ENCODE peak calls at places on chromosomes 3 and 15, in four cellular contexts. One of them, this sample, is unnamed.

GRCh38 chr3:11323827-11324226 is 51.6 kb downstream of the ATG7 start:
- DNase-seq in NCI-H748 treated with DMSO at 0.1 percent for 48 hours: no peak
- DNase-seq in activated CD8-positive, alpha-beta memory T cell treated with anti-CD3 and anti-CD28 coated beads, Interleukin-2, amount 50 U/mL, for 4 hours: no peak
- DNase-seq in glutamatergic neuron: no peak
- DNase-seq in this sample: no peak

GRCh38 chr15:98787936-98788757 is 139.8 kb downstream of the IGF1R start:
- DNase-seq in activated CD8-positive, alpha-beta memory T cell treated with anti-CD3 and anti-CD28 coated beads, Interleukin-2, amount 50 U/mL, for 4 hours: no peak
- DNase-seq in NCI-H748 treated with DMSO at 0.1 percent for 48 hours: no peak
- DNase-seq in glutamatergic neuron: peak; percentile 40
- DNase-seq in this sample: no peak

GRCh38 chr15:35618260-35619188 is 72.6 kb upstream of the DPH6 start:
- DNase-seq in NCI-H748 treated with DMSO at 0.1 percent for 48 hours: no peak
- DNase-seq in activated CD8-positive, alpha-beta memory T cell treated with anti-CD3 and anti-CD28 coated beads, Interleukin-2, amount 50 U/mL, for 4 hours: no peak
- DNase-seq in glutamatergic neuron: no peak
- DNase-seq in this sample: no peak

GRCh38 chr15:77633913-77634265 is 1.2 kb upstream of the LINGO1 start:
- DNase-seq in NCI-H748 treated with DMSO at 0.1 percent for 48 hours: peak; percentile 15
- DNase-seq in activated CD8-positive, alpha-beta memory T cell treated with anti-CD3 and anti-CD28 coated beads, Interleukin-2, amount 50 U/mL, for 4 hours: no peak
- DNase-seq in glutamatergic neuron: peak; percentile 60
- DNase-seq in this sample: no peak

GRCh38 chr3:111473550-111473949 is 68.4 kb upstream of the CD96 start:
- DNase-seq in NCI-H748 treated with DMSO at 0.1 percent for 48 hours: no peak
- DNase-seq in glutamatergic neuron: peak; percentile 70
- DNase-seq in activated CD8-positive, alpha-beta memory T cell treated with anti-CD3 and anti-CD28 coated beads, Interleukin-2, amount 50 U/mL, for 4 hours: no peak
- DNase-seq in this sample: no peak

GRCh38 chr3:37899101-37899707 is 37.5 kb downstream of the CTDSPL start:
- DNase-seq in activated CD8-positive, alpha-beta memory T cell treated with anti-CD3 and anti-CD28 coated beads, Interleukin-2, amount 50 U/mL, for 4 hours: no peak
- DNase-seq in NCI-H748 treated with DMSO at 0.1 percent for 48 hours: no peak
- DNase-seq in glutamatergic neuron: no peak
- DNase-seq in this sample: no peak

GRCh38 chr3:106067711-106068110 is 198.9 kb upstream of the CBLB start:
- DNase-seq in glutamatergic neuron: no peak
- DNase-seq in NCI-H748 treated with DMSO at 0.1 percent for 48 hours: no peak
- DNase-seq in activated CD8-positive, alpha-beta memory T cell treated with anti-CD3 and anti-CD28 coated beads, Interleukin-2, amount 50 U/mL, for 4 hours: no peak
- DNase-seq in this sample: no peak

GRCh38 chr3:71395470-71395869 is 188.1 kb downstream of the FOXP1 start:
- DNase-seq in glutamatergic neuron: no peak
- DNase-seq in NCI-H748 treated with DMSO at 0.1 percent for 48 hours: no peak
- DNase-seq in activated CD8-positive, alpha-beta memory T cell treated with anti-CD3 and anti-CD28 coated beads, Interleukin-2, amount 50 U/mL, for 4 hours: no peak
- DNase-seq in this sample: no peak

GRCh38 chr3:186298876-186299275 is 63.2 kb downstream of the DGKG start:
- DNase-seq in activated CD8-positive, alpha-beta memory T cell treated with anti-CD3 and anti-CD28 coated beads, Interleukin-2, amount 50 U/mL, for 4 hours: no peak
- DNase-seq in glutamatergic neuron: no peak
- DNase-seq in NCI-H748 treated with DMSO at 0.1 percent for 48 hours: no peak
- DNase-seq in this sample: no peak

GRCh38 chr3:38507120-38507519 is 11.0 kb downstream of the EXOG start:
- DNase-seq in glutamatergic neuron: no peak
- DNase-seq in activated CD8-positive, alpha-beta memory T cell treated with anti-CD3 and anti-CD28 coated beads, Interleukin-2, amount 50 U/mL, for 4 hours: no peak
- DNase-seq in NCI-H748 treated with DMSO at 0.1 percent for 48 hours: no peak
- DNase-seq in this sample: no peak

GRCh38 chr3:87062685-87063084 is 71.7 kb upstream of the VGLL3 start:
- DNase-seq in NCI-H748 treated with DMSO at 0.1 percent for 48 hours: no peak
- DNase-seq in glutamatergic neuron: no peak
- DNase-seq in activated CD8-positive, alpha-beta memory T cell treated with anti-CD3 and anti-CD28 coated beads, Interleukin-2, amount 50 U/mL, for 4 hours: no peak
- DNase-seq in this sample: no peak

GRCh38 chr3:161108840-161109239 is 3.7 kb upstream of the B3GALNT1 start:
- DNase-seq in glutamatergic neuron: no peak
- DNase-seq in NCI-H748 treated with DMSO at 0.1 percent for 48 hours: no peak
- DNase-seq in activated CD8-positive, alpha-beta memory T cell treated with anti-CD3 and anti-CD28 coated beads, Interleukin-2, amount 50 U/mL, for 4 hours: no peak
- DNase-seq in this sample: no peak

GRCh38 chr3:185423178-185423577 is 60.2 kb downstream of the MAP3K13 start:
- DNase-seq in glutamatergic neuron: no peak
- DNase-seq in NCI-H748 treated with DMSO at 0.1 percent for 48 hours: no peak
- DNase-seq in activated CD8-positive, alpha-beta memory T cell treated with anti-CD3 and anti-CD28 coated beads, Interleukin-2, amount 50 U/mL, for 4 hours: no peak
- DNase-seq in this sample: no peak

GRCh38 chr3:114809668-114810413 is 337.2 kb downstream of the ZBTB20 start:
- DNase-seq in activated CD8-positive, alpha-beta memory T cell treated with anti-CD3 and anti-CD28 coated beads, Interleukin-2, amount 50 U/mL, for 4 hours: no peak
- DNase-seq in NCI-H748 treated with DMSO at 0.1 percent for 48 hours: no peak
- DNase-seq in glutamatergic neuron: no peak
- DNase-seq in this sample: no peak

GRCh38 chr3:45832691-45833090 is 9.2 kb downstream of the LZTFL1 start:
- DNase-seq in activated CD8-positive, alpha-beta memory T cell treated with anti-CD3 and anti-CD28 coated beads, Interleukin-2, amount 50 U/mL, for 4 hours: no peak
- DNase-seq in NCI-H748 treated with DMSO at 0.1 percent for 48 hours: no peak
- DNase-seq in glutamatergic neuron: no peak
- DNase-seq in this sample: no peak

GRCh38 chr3:64188810-64189560 is 36.3 kb downstream of the PRICKLE2 start:
- DNase-seq in glutamatergic neuron: no peak
- DNase-seq in activated CD8-positive, alpha-beta memory T cell treated with anti-CD3 and anti-CD28 coated beads, Interleukin-2, amount 50 U/mL, for 4 hours: no peak
- DNase-seq in NCI-H748 treated with DMSO at 0.1 percent for 48 hours: no peak
- DNase-seq in this sample: no peak

GRCh38 chr3:43996379-43997301 is 245.0 kb upstream of the TOPAZ1 start:
- DNase-seq in activated CD8-positive, alpha-beta memory T cell treated with anti-CD3 and anti-CD28 coated beads, Interleukin-2, amount 50 U/mL, for 4 hours: no peak
- DNase-seq in glutamatergic neuron: peak; percentile 69
- DNase-seq in NCI-H748 treated with DMSO at 0.1 percent for 48 hours: peak; percentile 35
- DNase-seq in this sample: no peak

GRCh38 chr3:58421004-58421403 is 12.6 kb downstream of the PDHB start:
- DNase-seq in activated CD8-positive, alpha-beta memory T cell treated with anti-CD3 and anti-CD28 coated beads, Interleukin-2, amount 50 U/mL, for 4 hours: no peak
- DNase-seq in NCI-H748 treated with DMSO at 0.1 percent for 48 hours: no peak
- DNase-seq in glutamatergic neuron: no peak
- DNase-seq in this sample: no peak

GRCh38 chr3:143973352-143974021 is 1.9 kb downstream of the DIPK2A start:
- DNase-seq in NCI-H748 treated with DMSO at 0.1 percent for 48 hours: no peak
- DNase-seq in activated CD8-positive, alpha-beta memory T cell treated with anti-CD3 and anti-CD28 coated beads, Interleukin-2, amount 50 U/mL, for 4 hours: no peak
- DNase-seq in glutamatergic neuron: no peak
- DNase-seq in this sample: no peak

GRCh38 chr3:136698361-136698760 is 53.8 kb downstream of the STAG1 start:
- DNase-seq in glutamatergic neuron: no peak
- DNase-seq in activated CD8-positive, alpha-beta memory T cell treated with anti-CD3 and anti-CD28 coated beads, Interleukin-2, amount 50 U/mL, for 4 hours: no peak
- DNase-seq in NCI-H748 treated with DMSO at 0.1 percent for 48 hours: no peak
- DNase-seq in this sample: no peak

GRCh38 chr3:97432914-97433313 is 331.6 kb upstream of the ARL6 start:
- DNase-seq in glutamatergic neuron: no peak
- DNase-seq in activated CD8-positive, alpha-beta memory T cell treated with anti-CD3 and anti-CD28 coated beads, Interleukin-2, amount 50 U/mL, for 4 hours: no peak
- DNase-seq in NCI-H748 treated with DMSO at 0.1 percent for 48 hours: peak; percentile 67
- DNase-seq in this sample: no peak

GRCh38 chr3:167750273-167750971 is 14.9 kb downstream of the SERPINI1 start:
- DNase-seq in NCI-H748 treated with DMSO at 0.1 percent for 48 hours: no peak
- DNase-seq in activated CD8-positive, alpha-beta memory T cell treated with anti-CD3 and anti-CD28 coated beads, Interleukin-2, amount 50 U/mL, for 4 hours: no peak
- DNase-seq in glutamatergic neuron: no peak
- DNase-seq in this sample: no peak

GRCh38 chr3:64354221-64354620 is 129.0 kb upstream of the PRICKLE2 start:
- DNase-seq in glutamatergic neuron: no peak
- DNase-seq in NCI-H748 treated with DMSO at 0.1 percent for 48 hours: no peak
- DNase-seq in activated CD8-positive, alpha-beta memory T cell treated with anti-CD3 and anti-CD28 coated beads, Interleukin-2, amount 50 U/mL, for 4 hours: no peak
- DNase-seq in this sample: no peak

GRCh38 chr3:147404800-147405551 is 1.4 kb downstream of the ZIC4 start:
- DNase-seq in NCI-H748 treated with DMSO at 0.1 percent for 48 hours: no peak
- DNase-seq in activated CD8-positive, alpha-beta memory T cell treated with anti-CD3 and anti-CD28 coated beads, Interleukin-2, amount 50 U/mL, for 4 hours: no peak
- DNase-seq in glutamatergic neuron: no peak
- DNase-seq in this sample: no peak

GRCh38 chr3:167941234-167941995 is 154.3 kb downstream of the GOLIM4 start:
- DNase-seq in activated CD8-positive, alpha-beta memory T cell treated with anti-CD3 and anti-CD28 coated beads, Interleukin-2, amount 50 U/mL, for 4 hours: no peak
- DNase-seq in glutamatergic neuron: no peak
- DNase-seq in NCI-H748 treated with DMSO at 0.1 percent for 48 hours: no peak
- DNase-seq in this sample: no peak

GRCh38 chr15:87118424-87118823 is 1038.8 kb downstream of the AGBL1 start:
- DNase-seq in glutamatergic neuron: peak; percentile 34
- DNase-seq in NCI-H748 treated with DMSO at 0.1 percent for 48 hours: no peak
- DNase-seq in activated CD8-positive, alpha-beta memory T cell treated with anti-CD3 and anti-CD28 coated beads, Interleukin-2, amount 50 U/mL, for 4 hours: no peak
- DNase-seq in this sample: peak; percentile 7

GRCh38 chr3:58150130-58150663 is 60.6 kb downstream of the DNASE1L3 start:
- DNase-seq in activated CD8-positive, alpha-beta memory T cell treated with anti-CD3 and anti-CD28 coated beads, Interleukin-2, amount 50 U/mL, for 4 hours: no peak
- DNase-seq in glutamatergic neuron: no peak
- DNase-seq in NCI-H748 treated with DMSO at 0.1 percent for 48 hours: no peak
- DNase-seq in this sample: no peak

GRCh38 chr15:20652914-20653313 is 111.3 kb upstream of the GOLGA6L6 start:
- DNase-seq in activated CD8-positive, alpha-beta memory T cell treated with anti-CD3 and anti-CD28 coated beads, Interleukin-2, amount 50 U/mL, for 4 hours: no peak
- DNase-seq in NCI-H748 treated with DMSO at 0.1 percent for 48 hours: no peak
- DNase-seq in glutamatergic neuron: no peak
- DNase-seq in this sample: no peak

GRCh38 chr3:59894425-59895146 is 844.8 kb upstream of the CFAP20DC start:
- DNase-seq in NCI-H748 treated with DMSO at 0.1 percent for 48 hours: no peak
- DNase-seq in glutamatergic neuron: no peak
- DNase-seq in activated CD8-positive, alpha-beta memory T cell treated with anti-CD3 and anti-CD28 coated beads, Interleukin-2, amount 50 U/mL, for 4 hours: no peak
- DNase-seq in this sample: no peak

GRCh38 chr3:141646760-141647561 is 91.1 kb upstream of the RNF7 start:
- DNase-seq in activated CD8-positive, alpha-beta memory T cell treated with anti-CD3 and anti-CD28 coated beads, Interleukin-2, amount 50 U/mL, for 4 hours: no peak
- DNase-seq in glutamatergic neuron: no peak
- DNase-seq in NCI-H748 treated with DMSO at 0.1 percent for 48 hours: no peak
- DNase-seq in this sample: no peak

GRCh38 chr15:78329625-78330024 is 10.5 kb upstream of the CRABP1 start:
- DNase-seq in NCI-H748 treated with DMSO at 0.1 percent for 48 hours: no peak
- DNase-seq in glutamatergic neuron: no peak
- DNase-seq in activated CD8-positive, alpha-beta memory T cell treated with anti-CD3 and anti-CD28 coated beads, Interleukin-2, amount 50 U/mL, for 4 hours: no peak
- DNase-seq in this sample: no peak

GRCh38 chr3:43031490-43032216 is 52.5 kb downstream of the GASK1A start:
- DNase-seq in glutamatergic neuron: no peak
- DNase-seq in NCI-H748 treated with DMSO at 0.1 percent for 48 hours: no peak
- DNase-seq in activated CD8-positive, alpha-beta memory T cell treated with anti-CD3 and anti-CD28 coated beads, Interleukin-2, amount 50 U/mL, for 4 hours: no peak
- DNase-seq in this sample: no peak

GRCh38 chr3:53525765-53526761 is 31.7 kb downstream of the CACNA1D start:
- DNase-seq in glutamatergic neuron: no peak
- DNase-seq in activated CD8-positive, alpha-beta memory T cell treated with anti-CD3 and anti-CD28 coated beads, Interleukin-2, amount 50 U/mL, for 4 hours: no peak
- DNase-seq in NCI-H748 treated with DMSO at 0.1 percent for 48 hours: no peak
- DNase-seq in this sample: no peak

GRCh38 chr3:53811143-53811915 is 34.9 kb downstream of the CHDH start:
- DNase-seq in activated CD8-positive, alpha-beta memory T cell treated with anti-CD3 and anti-CD28 coated beads, Interleukin-2, amount 50 U/mL, for 4 hours: no peak
- DNase-seq in glutamatergic neuron: peak; percentile 6
- DNase-seq in NCI-H748 treated with DMSO at 0.1 percent for 48 hours: no peak
- DNase-seq in this sample: no peak

GRCh38 chr3:183634707-183635106 is 716 bp upstream of the KLHL24 start:
- DNase-seq in NCI-H748 treated with DMSO at 0.1 percent for 48 hours: no peak
- DNase-seq in activated CD8-positive, alpha-beta memory T cell treated with anti-CD3 and anti-CD28 coated beads, Interleukin-2, amount 50 U/mL, for 4 hours: no peak
- DNase-seq in glutamatergic neuron: no peak
- DNase-seq in this sample: no peak